ENCODE peak calls at places on chromosomes 4 and X, in eight cellular contexts. R is SJSA1; X is sigmoid colon; F is WERI-Rb-1; C is effector memory CD4-positive, alpha-beta T cell; J is IMR-90; Y is mucosa of descending colon; K is heart right ventricle. E is an unnamed sample. For H3K9me3, the result is how much of the 10 kb centered on the place peaks cover.

GRCh38 chr4:67465032-67465762 is 80.1 kb downstream of the CENPC start:
- DNase-seq in R (peak), X (no peak), F (no peak), C (no peak), J (peak), Y (no peak), K (no peak), E (no peak)

GRCh38 chrX:46922601-46923000 is 10.4 kb downstream of the JADE3 start:
- DNase-seq in R (no peak), X (no peak), F (no peak), C (no peak), J (no peak), Y (no peak), K (no peak), E (no peak)

GRCh38 chrX:110667706-110668105 is 127.9 kb downstream of the CHRDL1 start:
- DNase-seq in R (no peak), X (no peak), F (no peak), C (no peak), J (no peak), Y (no peak), K (no peak), E (peak)

GRCh38 chr4:25401066-25401465 is 24.0 kb downstream of the ANAPC4 start:
- DNase-seq in R (peak), X (no peak), F (no peak), C (no peak), J (peak), Y (no peak), K (no peak), E (no peak)

GRCh38 chr4:87839309-87839946 is 6.7 kb downstream of the MEPE start:
- DNase-seq in R (peak), X (peak), F (peak), C (no peak), J (peak), Y (no peak), K (peak), E (peak)

GRCh38 chrX:23332101-23332887 is 2.4 kb upstream of the PTCHD1 start:
- DNase-seq in R (no peak), X (no peak), F (no peak), C (no peak), J (no peak), Y (no peak), K (no peak), E (no peak)

GRCh38 chr4:19850909-19851308 is 400.8 kb upstream of the SLIT2 start:
- DNase-seq in R (peak), X (no peak), F (no peak), C (no peak), J (peak), Y (no peak), K (no peak), E (no peak)

GRCh38 chr4:184514121-184514988 is 40.0 kb upstream of the IRF2 start:
- DNase-seq in R (peak), X (peak), F (no peak), C (no peak), J (peak), Y (no peak), K (peak), E (no peak)

GRCh38 chr4:40681600-40682297 is 52.1 kb upstream of the RBM47 start:
- DNase-seq in R (no peak), X (no peak), F (peak), C (no peak), J (no peak), Y (no peak), K (no peak), E (peak)

GRCh38 chr4:140061883-140062282 is 92.1 kb downstream of the MAML3 start:
- DNase-seq in R (no peak), X (no peak), F (no peak), C (no peak), J (no peak), Y (no peak), K (no peak), E (no peak)

GRCh38 chrX:10327651-10328050 is 170.9 kb downstream of the CLCN4 start:
- DNase-seq in R (no peak), X (no peak), F (no peak), C (no peak), J (peak), Y (no peak), K (no peak), E (no peak)

GRCh38 chr4:182831376-182831775 is 85.8 kb downstream of the DCTD start:
- DNase-seq in R (no peak), X (no peak), F (no peak), C (no peak), J (no peak), Y (no peak), K (no peak), E (no peak)

GRCh38 chr4:112736718-112737135 is 99.8 kb downstream of the LARP7 start:
- DNase-seq in R (no peak), X (no peak), F (no peak), C (no peak), J (no peak), Y (no peak), K (no peak), E (no peak)

GRCh38 chr4:140250989-140251552 is 97.1 kb upstream of the MAML3 start:
- DNase-seq in R (no peak), X (no peak), F (no peak), C (no peak), J (no peak), Y (no peak), K (no peak), E (no peak)

GRCh38 chr4:88333741-88334405 is 44.8 kb upstream of the HERC6 start:
- DNase-seq in R (no peak), X (no peak), F (no peak), C (no peak), J (peak), Y (no peak), K (no peak), E (no peak)

GRCh38 chrX:28042826-28043564 is 61.7 kb upstream of the DCAF8L1 start:
- DNase-seq in R (no peak), X (no peak), F (no peak), C (no peak), J (no peak), Y (no peak), K (no peak), E (no peak)

GRCh38 chr4:153341575-153342090 is 2.9 kb upstream of the MND1 start:
- DNase-seq in R (peak), X (no peak), F (no peak), C (no peak), J (peak), Y (no peak), K (no peak), E (no peak)

GRCh38 chr4:145979160-145979559 is 40.5 kb upstream of the ZNF827 start:
- DNase-seq in R (no peak), X (no peak), F (no peak), C (no peak), J (no peak), Y (no peak), K (no peak), E (no peak)

GRCh38 chr4:4666187-4666586 is 124.3 kb upstream of the STX18 start:
- DNase-seq in R (no peak), X (no peak), F (peak), C (no peak), J (no peak), Y (no peak), K (no peak), E (no peak)

GRCh38 chr4:122117743-122118142 is 34.4 kb upstream of the BLTP1 start:
- DNase-seq in R (no peak), X (no peak), F (no peak), C (no peak), J (peak), Y (no peak), K (no peak), E (no peak)

GRCh38 chr4:73869130-73870055 is at the start of gene CXCL1:
- DNase-seq in R (peak), X (peak), F (peak), C (no peak), J (no peak), Y (peak), K (peak), E (no peak)

GRCh38 chr4:74133786-74134499 is 24.0 kb upstream of the MTHFD2L start:
- DNase-seq in R (peak), X (peak), F (peak), C (peak), J (peak), Y (peak), K (peak), E (peak)

GRCh38 chr4:15649914-15650545 is 5.1 kb downstream of the FBXL5 start:
- DNase-seq in R (peak), X (no peak), F (peak), C (peak), J (peak), Y (no peak), K (peak), E (peak)

GRCh38 chr4:98446499-98447375 is 185.6 kb downstream of the RAP1GDS1 start:
- DNase-seq in R (peak), X (no peak), F (no peak), C (peak), J (peak), Y (peak), K (no peak), E (no peak)

DNA sequence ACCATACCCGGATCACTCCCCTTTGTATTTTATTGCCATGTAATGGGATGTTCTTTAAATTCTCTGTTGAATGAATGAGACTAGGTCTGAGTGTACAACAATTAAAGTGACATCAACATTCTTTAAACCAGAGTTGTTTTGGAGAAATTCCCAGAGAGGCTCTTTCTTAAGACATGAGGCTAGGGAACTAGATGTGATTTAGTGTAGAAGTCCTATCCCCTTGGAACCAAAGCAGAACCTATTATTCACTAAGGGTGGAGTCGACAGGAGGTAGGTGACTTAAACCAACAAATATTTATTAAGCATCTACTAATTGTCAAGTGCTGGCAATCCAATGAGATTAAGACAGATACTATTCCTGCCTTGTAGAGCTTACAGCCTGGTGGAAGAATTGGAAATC is 1.7 kb downstream of the EIF1AX start:
- DNase-seq in R (no peak), X (no peak), F (no peak), C (no peak), J (peak), Y (no peak), K (no peak), E (no peak)
- H3K4me3 ChIP-seq in R (peak), X (peak), F (peak), C (no peak), J (peak), Y (no peak), K (peak), E (peak)

DNA sequence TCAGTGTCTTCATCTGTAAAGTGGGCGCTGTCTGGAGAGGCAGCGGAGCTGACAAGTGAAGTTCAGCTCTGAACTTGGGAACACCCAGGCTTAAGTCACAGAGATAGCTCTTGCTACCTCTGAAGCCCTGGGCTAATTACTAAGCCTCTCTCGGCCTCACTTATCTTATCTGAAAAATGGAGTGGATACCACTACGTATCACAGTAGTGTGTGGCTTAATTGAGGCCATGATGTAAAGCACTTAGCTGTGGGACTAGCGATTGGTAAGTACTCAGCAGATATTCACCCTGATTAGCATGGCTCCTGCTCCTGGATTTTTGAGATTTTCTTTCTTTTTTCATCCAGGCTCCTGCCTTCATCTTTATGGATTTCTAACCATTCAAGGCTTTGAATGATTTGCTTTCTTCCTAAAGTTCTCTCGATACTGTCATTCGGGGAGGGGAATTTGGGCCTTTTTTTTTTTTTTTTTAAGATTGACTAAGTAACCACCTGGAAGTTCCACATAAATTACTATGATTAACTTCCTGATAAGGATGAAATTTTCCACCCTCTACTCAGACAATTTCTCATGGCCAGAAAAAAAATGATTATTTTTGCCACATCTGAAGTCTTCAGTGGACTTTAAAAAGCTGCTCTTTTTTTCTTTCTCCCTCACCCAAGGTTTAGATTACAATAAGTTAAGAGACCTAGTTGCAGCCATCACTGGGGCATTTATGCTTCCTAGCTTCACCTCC is 17.1 kb downstream of the LDB2 start:
- DNase-seq in R (no peak), X (no peak), F (no peak), C (no peak), J (no peak), Y (no peak), K (no peak), E (no peak)
- H3K9me3 ChIP-seq in R (under half), X (under half), F (under half), C (under half), J (under half), Y (under half), K (under half), E (under half)

GRCh38 chr4:84966382-84967291 is at the start of gene WDFY3:
- DNase-seq in R (peak), X (peak), F (peak), C (no peak), J (peak), Y (peak), K (peak), E (peak)
- H3K4me3 ChIP-seq in R (peak), X (peak), F (peak), C (peak), J (peak), Y (peak), K (peak), E (peak)

GRCh38 chrX:538311-538710 is 92.3 kb upstream of the SHOX start:
- DNase-seq in R (no peak), X (no peak), F (no peak), C (no peak), J (no peak), Y (no peak), K (no peak), E (no peak)

GRCh38 chrX:536616-537015 is 94.0 kb upstream of the SHOX start:
- DNase-seq in R (no peak), X (no peak), F (no peak), C (no peak), J (no peak), Y (no peak), K (no peak), E (no peak)

GRCh38 chrX:531611-531936 is 99.0 kb upstream of the SHOX start:
- DNase-seq in R (no peak), X (no peak), F (no peak), C (no peak), J (no peak), Y (no peak), K (no peak), E (no peak)

GRCh38 chrX:537156-537555 is 93.4 kb upstream of the SHOX start:
- DNase-seq in R (no peak), X (no peak), F (no peak), C (no peak), J (no peak), Y (no peak), K (no peak), E (no peak)

DNA sequence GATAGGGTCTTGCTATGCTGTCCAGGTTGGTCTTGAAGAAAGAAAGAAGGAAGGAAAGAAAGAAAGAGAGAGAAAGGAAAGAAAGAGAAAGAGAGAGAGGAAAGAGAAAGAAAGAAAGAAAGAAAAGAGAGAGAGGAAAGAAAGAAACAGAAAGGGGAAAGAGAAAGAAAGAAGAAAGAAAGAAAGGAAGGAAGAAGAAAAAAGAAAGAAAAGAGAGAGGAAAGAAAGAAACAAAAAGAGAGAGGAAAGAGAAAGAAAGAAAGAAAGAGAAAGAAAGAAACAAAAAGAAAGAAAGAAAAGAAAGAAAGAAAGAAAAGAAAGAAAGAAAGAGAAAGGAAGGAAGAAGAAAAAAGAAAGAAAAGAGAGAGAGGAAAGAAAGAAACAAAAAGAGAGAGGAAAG is 95.8 kb upstream of the SHOX start:
- DNase-seq in R (no peak), X (no peak), F (no peak), C (no peak), J (no peak), Y (no peak), K (no peak), E (no peak)
- H3K9me3 ChIP-seq in R (under half), X (under half), F (under half), C (under half), J (under half), Y (under half), K (under half), E (under half)

E was measured in HAP-1.